ENCODE peak calls at places on chromosomes 6 and 20, in five cellular contexts. One of them, this sample, is unnamed.

GRCh38 chr20:11394145-11394833 is 523.4 kb upstream of the BTBD3 start:
- DNase-seq in K562: no peak
- DNase-seq in HepG2: no peak
- DNase-seq in A549: no peak
- DNase-seq in GM12878: no peak
- DNase-seq in this sample: no peak

GRCh38 chr6:44254201-44254956 is 2.9 kb downstream of the SLC35B2 start:
- DNase-seq in K562: peak
- DNase-seq in HepG2: no peak
- DNase-seq in A549: no peak
- DNase-seq in GM12878: no peak
- DNase-seq in this sample: peak

GRCh38 chr20:49452011-49452482 is 30.4 kb downstream of the KCNB1 start:
- DNase-seq in K562: no peak
- DNase-seq in HepG2: no peak
- DNase-seq in A549: no peak
- DNase-seq in GM12878: no peak
- DNase-seq in this sample: no peak

GRCh38 chr6:87393026-87393622 is 14.6 kb upstream of the CFAP206 start:
- DNase-seq in K562: peak
- DNase-seq in HepG2: peak
- DNase-seq in A549: peak
- DNase-seq in GM12878: no peak
- DNase-seq in this sample: no peak

GRCh38 chr6:31781244-31782125 is 4.4 kb upstream of the VWA7 start:
- DNase-seq in K562: no peak
- DNase-seq in HepG2: no peak
- DNase-seq in A549: no peak
- DNase-seq in GM12878: no peak
- DNase-seq in this sample: no peak

GRCh38 chr20:8854566-8854965 is 214.3 kb upstream of the PLCB4 start:
- DNase-seq in K562: peak
- DNase-seq in HepG2: no peak
- DNase-seq in A549: no peak
- DNase-seq in GM12878: no peak
- DNase-seq in this sample: no peak

GRCh38 chr20:9838378-9839295 is at the start of gene PAK5:
- DNase-seq in K562: no peak
- DNase-seq in HepG2: peak
- DNase-seq in A549: peak
- DNase-seq in GM12878: no peak
- DNase-seq in this sample: peak

GRCh38 chr6:125001684-125002083 is 39.4 kb downstream of the RNF217 start:
- DNase-seq in K562: no peak
- DNase-seq in HepG2: no peak
- DNase-seq in A549: no peak
- DNase-seq in GM12878: no peak
- DNase-seq in this sample: no peak

GRCh38 chr6:69933239-69933638 is 66.9 kb downstream of the COL19A1 start:
- DNase-seq in K562: no peak
- DNase-seq in HepG2: no peak
- DNase-seq in A549: no peak
- DNase-seq in GM12878: no peak
- DNase-seq in this sample: no peak

GRCh38 chr20:24379116-24379927 is 90.1 kb upstream of the SYNDIG1 start:
- DNase-seq in K562: no peak
- DNase-seq in HepG2: no peak
- DNase-seq in A549: no peak
- DNase-seq in GM12878: no peak
- DNase-seq in this sample: no peak

DNA sequence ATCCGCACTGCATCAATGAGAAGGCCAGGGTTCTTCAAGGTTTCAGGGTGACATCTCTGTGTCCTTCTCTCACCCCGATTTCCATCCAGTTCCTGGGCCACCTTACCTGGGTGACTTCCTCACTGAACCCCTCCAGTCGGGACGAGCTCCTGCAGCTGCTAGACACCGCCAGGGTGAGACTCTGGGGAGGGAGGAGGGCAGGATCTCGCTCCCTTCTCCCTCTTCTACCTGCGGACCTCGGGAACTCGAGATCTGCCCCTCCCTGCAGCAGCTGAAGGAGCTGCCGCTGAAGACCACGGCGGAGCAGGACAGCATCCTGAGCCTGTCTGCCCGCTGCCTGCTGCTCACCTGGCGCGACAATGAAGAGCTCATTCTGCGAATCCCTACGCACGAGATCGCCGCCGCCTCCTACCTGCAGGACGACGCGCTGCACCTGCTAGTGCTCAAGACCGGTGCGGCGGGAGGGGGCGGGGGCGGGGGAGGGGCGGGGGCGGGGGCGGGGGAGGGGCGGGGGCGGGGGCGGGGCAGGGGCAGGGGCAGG is 7.5 kb downstream of the CCM2L start:
- DNase-seq in K562: peak
- DNase-seq in HepG2: peak
- DNase-seq in A549: peak
- DNase-seq in GM12878: no peak
- DNase-seq in this sample: peak
- TF ChIP-seq HDAC2 in K562: no peak
- TF ChIP-seq HDAC2 in HepG2: no peak
- TF ChIP-seq HDAC2 in A549: no peak
- TF ChIP-seq HDAC2 in GM12878: no peak
- TF ChIP-seq HDAC2 in this sample: no peak

DNA sequence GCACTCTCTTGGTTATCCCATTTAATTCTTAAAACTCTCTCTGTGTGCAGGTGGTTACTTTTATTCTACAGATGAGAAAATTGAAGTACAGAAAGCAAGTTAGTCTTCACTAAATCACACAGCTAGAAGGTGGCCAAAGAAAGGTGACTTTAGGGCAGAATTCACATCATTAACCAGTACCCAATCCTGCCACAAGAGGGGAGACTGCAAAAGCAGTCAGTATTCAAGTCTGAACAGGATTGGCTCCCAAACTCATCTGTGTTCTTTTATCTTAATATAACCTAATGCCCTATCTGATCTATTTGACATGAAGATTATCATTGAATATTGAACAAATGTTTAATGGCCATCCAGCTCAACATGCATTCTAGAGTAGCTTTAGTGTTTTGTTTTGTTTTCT is 225.3 kb upstream of the FAM83B start:
- DNase-seq in K562: no peak
- DNase-seq in HepG2: no peak
- DNase-seq in A549: no peak
- DNase-seq in GM12878: no peak
- DNase-seq in this sample: no peak
- TF ChIP-seq HDAC2 in K562: no peak
- TF ChIP-seq HDAC2 in HepG2: no peak
- TF ChIP-seq HDAC2 in A549: no peak
- TF ChIP-seq HDAC2 in GM12878: no peak
- TF ChIP-seq HDAC2 in this sample: no peak

DNA sequence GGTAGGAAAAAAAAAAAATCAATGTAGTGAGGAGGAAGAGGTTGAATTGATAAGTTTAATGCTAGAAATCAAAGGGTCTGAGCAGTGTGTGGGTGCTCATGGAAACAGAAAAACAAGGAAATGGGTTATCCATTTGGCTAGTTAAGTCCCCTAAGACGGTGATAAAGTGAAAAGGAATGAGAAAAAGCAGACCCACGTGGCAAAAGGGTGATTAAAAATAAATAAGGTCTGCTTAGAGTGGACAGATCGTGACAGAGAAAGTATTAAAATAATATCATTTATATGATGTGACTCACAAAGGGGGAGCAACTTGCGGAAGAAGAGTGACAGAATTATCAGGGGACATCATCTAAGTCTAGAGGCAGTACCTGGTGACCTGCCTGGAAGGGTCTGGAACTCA is 251.7 kb upstream of the THEMIS start:
- DNase-seq in K562: no peak
- DNase-seq in HepG2: no peak
- DNase-seq in A549: no peak
- DNase-seq in GM12878: no peak
- DNase-seq in this sample: no peak
- TF ChIP-seq HDAC2 in K562: no peak
- TF ChIP-seq HDAC2 in HepG2: no peak
- TF ChIP-seq HDAC2 in A549: no peak
- TF ChIP-seq HDAC2 in GM12878: no peak
- TF ChIP-seq HDAC2 in this sample: no peak

GRCh38 chr6:7438011-7438410 is 48.4 kb downstream of the RIOK1 start:
- DNase-seq in K562: no peak
- DNase-seq in HepG2: no peak
- DNase-seq in A549: no peak
- DNase-seq in GM12878: no peak
- DNase-seq in this sample: no peak
- TF ChIP-seq HDAC2 in K562: no peak
- TF ChIP-seq HDAC2 in HepG2: no peak
- TF ChIP-seq HDAC2 in A549: no peak
- TF ChIP-seq HDAC2 in GM12878: no peak
- TF ChIP-seq HDAC2 in this sample: no peak